ENCODE peak calls at places on chromosomes 2 and 18, in six cellular contexts. X is D341Med, J is amniotic epithelial cell, C is Ammon's horn, G is lower lobe of right lung, F is sciatic nerve. V is an unnamed sample.

GRCh38 chr18:54233228-54233625 is 8.8 kb upstream of the MBD2 start:
- DNase-seq in X (no peak), J (no peak), C (no peak), G (no peak), F (no peak), V (no peak)

GRCh38 chr2:166152064-166152463 is 24.2 kb upstream of the SCN1A start:
- DNase-seq in X (no peak), J (no peak), C (no peak), G (no peak), F (no peak), V (no peak)

GRCh38 chr2:17879137-17879912 is 858 bp downstream of the KCNS3 start:
- DNase-seq in X (peak), J (peak), C (peak), G (peak), F (peak), V (peak)

GRCh38 chr2:183125659-183126341 is 1.6 kb downstream of the NUP35 start:
- DNase-seq in X (no peak), J (no peak), C (no peak), G (no peak), F (no peak), V (no peak)

GRCh38 chr2:3959372-3959771 is 256.0 kb downstream of the DCDC2C start:
- DNase-seq in X (peak), J (peak), C (peak), G (no peak), F (no peak), V (no peak)

GRCh38 chr2:20013061-20013721 is 723 bp upstream of the MATN3 start:
- DNase-seq in X (no peak), J (no peak), C (no peak), G (no peak), F (no peak), V (no peak)

GRCh38 chr2:188170356-188170755 is 121.3 kb upstream of the GULP1 start:
- DNase-seq in X (no peak), J (no peak), C (no peak), G (no peak), F (no peak), V (no peak)

GRCh38 chr18:3466051-3466450 is 16.1 kb downstream of the TGIF1 start:
- DNase-seq in X (no peak), J (peak), C (no peak), G (no peak), F (no peak), V (no peak)

GRCh38 chr2:241496904-241497877 is 11.2 kb downstream of the STK25 start:
- DNase-seq in X (no peak), J (no peak), C (no peak), G (no peak), F (no peak), V (no peak)

GRCh38 chr2:68743531-68743930 is 8.9 kb downstream of the ARHGAP25 start:
- DNase-seq in X (no peak), J (no peak), C (no peak), G (no peak), F (no peak), V (no peak)

V was measured in WERI-Rb-1.